ENCODE peak calls at places on chromosomes 1 and 21, in four cellular contexts. U, Q, Z and O are unnamed samples.
A peak's percentile ranks its signal among the peaks of the same experiment; 100 is the strongest.

GRCh38 chr1:44012941-44013609 is 18.2 kb downstream of the SLC6A9 start:
- DNase-seq in U (peak; percentile 31), Q (no peak), Z (no peak), O (no peak)

GRCh38 chr1:87325982-87326738 is 2.5 kb upstream of the LMO4 start:
- DNase-seq in U (peak; percentile 59), Q (no peak), Z (peak; percentile 59), O (no peak)

GRCh38 chr1:76158126-76158525 is 83.6 kb downstream of the ST6GALNAC3 start:
- DNase-seq in U (no peak), Q (no peak), Z (no peak), O (no peak)

GRCh38 chr1:17765444-17766411 is 10.6 kb downstream of the ACTL8 start:
- DNase-seq in U (no peak), Q (no peak), Z (no peak), O (peak; percentile 64)

GRCh38 chr1:48552420-48552819 is 80.4 kb upstream of the SPATA6 start:
- DNase-seq in U (peak; percentile 32), Q (no peak), Z (no peak), O (no peak)

GRCh38 chr1:246221390-246222240 is 285.5 kb downstream of the SMYD3 start:
- DNase-seq in U (no peak), Q (peak; percentile 76), Z (no peak), O (no peak)

GRCh38 chr1:903721-904270 is 19.9 kb upstream of the SAMD11 start:
- DNase-seq in U (no peak), Q (peak; percentile 66), Z (no peak), O (no peak)

GRCh38 chr1:235077571-235078479 is 50.8 kb downstream of the TOMM20 start:
- DNase-seq in U (peak; percentile 31), Q (no peak), Z (no peak), O (no peak)

GRCh38 chr21:27953328-27954045 is 986.6 kb upstream of the ADAMTS5 start:
- DNase-seq in U (no peak), Q (no peak), Z (no peak), O (no peak)

GRCh38 chr1:159088050-159088449 is 11.5 kb upstream of the AIM2 start:
- DNase-seq in U (no peak), Q (no peak), Z (no peak), O (no peak)

GRCh38 chr21:32283001-32283400 is 4.2 kb upstream of the MIS18A start:
- DNase-seq in U (no peak), Q (no peak), Z (no peak), O (no peak)

GRCh38 chr1:173666646-173667045 is 3.0 kb downstream of the ANKRD45 start:
- DNase-seq in U (no peak), Q (no peak), Z (no peak), O (no peak)

GRCh38 chr1:182845894-182846293 is 6.7 kb downstream of the DHX9 start:
- DNase-seq in U (no peak), Q (no peak), Z (no peak), O (no peak)

GRCh38 chr1:84968101-84968500 is 28.8 kb downstream of the MCOLN2 start:
- DNase-seq in U (no peak), Q (no peak), Z (no peak), O (no peak)

GRCh38 chr1:111948209-111949131 is 41.0 kb downstream of the KCND3 start:
- DNase-seq in U (no peak), Q (peak; percentile 87), Z (peak; percentile 18), O (no peak)

GRCh38 chr1:17774452-17774851 is 19.3 kb downstream of the ACTL8 start:
- DNase-seq in U (no peak), Q (no peak), Z (no peak), O (no peak)

GRCh38 chr1:186636786-186637185 is 43.4 kb downstream of the PTGS2 start:
- DNase-seq in U (no peak), Q (no peak), Z (no peak), O (no peak)

GRCh38 chr1:234645474-234645953 is 35.5 kb upstream of the IRF2BP2 start:
- DNase-seq in U (no peak), Q (no peak), Z (no peak), O (no peak)

GRCh38 chr1:9009438-9010366 is 16.5 kb downstream of the SLC2A7 start:
- DNase-seq in U (no peak), Q (no peak), Z (peak; percentile 81), O (peak; percentile 41)

GRCh38 chr1:45302505-45303331 is 24.0 kb upstream of the HPDL start:
- DNase-seq in U (no peak), Q (no peak), Z (no peak), O (no peak)

GRCh38 chr1:153684892-153685291 is 6.4 kb downstream of the NPR1 start:
- DNase-seq in U (no peak), Q (peak; percentile 20), Z (no peak), O (no peak)

GRCh38 chr1:67747667-67748066 is 62.7 kb downstream of the GADD45A start:
- DNase-seq in U (no peak), Q (no peak), Z (no peak), O (no peak)

GRCh38 chr1:207405814-207406213 is 48.3 kb upstream of the CR2 start:
- DNase-seq in U (no peak), Q (no peak), Z (no peak), O (no peak)

GRCh38 chr1:154404984-154405761 is at the start of gene IL6R:
- DNase-seq in U (no peak), Q (peak; percentile 95), Z (no peak), O (peak; percentile 64)

GRCh38 chr1:12433323-12434053 is 184.5 kb downstream of the DHRS3 start:
- DNase-seq in U (peak; percentile 20), Q (no peak), Z (no peak), O (no peak)

GRCh38 chr1:61013189-61013952 is 69.0 kb upstream of the NFIA start:
- DNase-seq in U (no peak), Q (no peak), Z (no peak), O (no peak)

GRCh38 chr1:151520359-151520758 is 9.2 kb downstream of the CGN start:
- DNase-seq in U (no peak), Q (no peak), Z (no peak), O (no peak)

GRCh38 chr1:75672528-75673393 is 51.7 kb upstream of the ACADM start:
- DNase-seq in U (no peak), Q (no peak), Z (no peak), O (peak; percentile 14)

GRCh38 chr1:53392460-53392859 is 64.6 kb upstream of the LRP8 start:
- DNase-seq in U (no peak), Q (no peak), Z (no peak), O (no peak)